ENCODE peak calls at places on chromosomes 5 and 9, in five cellular contexts. T is chondrocyte, L is A549, D is fibroblast of lung, C is MM.1S. K is an unnamed sample.

GRCh38 chr5:93192107-93192506 is 388.9 kb downstream of the NR2F1-AS1 start:
- DNase-seq in L (peak; percentile 7), D (peak; percentile 98), T (no peak), C (no peak), K (peak; percentile 77)

GRCh38 chr9:131986089-131986488 is 93.6 kb downstream of the MED27 start:
- DNase-seq in C (no peak), L (no peak), D (no peak), T (no peak), K (no peak)

GRCh38 chr5:111308951-111309350 is 84.8 kb downstream of the CAMK4 start:
- DNase-seq in T (no peak), L (no peak), D (no peak), C (no peak), K (no peak)

GRCh38 chr9:118891213-118891612 is 478.0 kb downstream of the BRINP1 start:
- DNase-seq in D (no peak), C (no peak), L (no peak), T (no peak), K (no peak)

GRCh38 chr5:109863752-109864151 is 174.0 kb downstream of the MAN2A1 start:
- DNase-seq in L (no peak), D (peak; percentile 48), T (no peak), C (no peak), K (peak; percentile 51)

GRCh38 chr5:174623438-174624019 is 100.9 kb upstream of the MSX2 start:
- DNase-seq in L (no peak), D (no peak), T (no peak), C (no peak), K (no peak)

GRCh38 chr9:104912606-104913005 is 15.3 kb downstream of the ABCA1 start:
- DNase-seq in L (no peak), C (no peak), D (no peak), T (no peak), K (no peak)

GRCh38 chr5:171842777-171843053 is 57.1 kb downstream of the SMIM23 start:
- DNase-seq in D (no peak), T (no peak), C (no peak), L (no peak), K (no peak)

GRCh38 chr9:91059713-91060112 is 258.1 kb downstream of the SYK start:
- DNase-seq in D (no peak), T (no peak), L (no peak), C (no peak), K (no peak)

GRCh38 chr5:55546991-55547390 is 12.2 kb upstream of the PLPP1 start:
- DNase-seq in L (no peak), D (no peak), C (peak; percentile 11), T (no peak), K (no peak)
- TF ChIP-seq CTCF in L (no peak), D (no peak), C (no peak), T (no peak), K (no peak)

GRCh38 chr5:141371572-141372475 is 1.8 kb downstream of the PCDHGB3 start:
- DNase-seq in T (no peak), C (no peak), L (no peak), D (no peak), K (no peak)

GRCh38 chr5:141369994-141370848 is at the start of gene PCDHGB3:
- DNase-seq in L (no peak), C (peak; percentile 82), D (peak; percentile 53), T (no peak), K (peak; percentile 76)

GRCh38 chr5:141374627-141375026 is 936 bp downstream of the PCDHGA6 start:
- DNase-seq in T (no peak), L (no peak), D (no peak), C (no peak), K (no peak)

GRCh38 chr5:141373673-141374317 is at the start of gene PCDHGA6:
- DNase-seq in T (no peak), C (peak; percentile 51), L (no peak), D (peak; percentile 25), K (peak; percentile 53)
- TF ChIP-seq CTCF in T (no peak), C (peak; percentile 68), L (no peak), D (peak; percentile 41), K (peak; percentile 57)

GRCh38 chr9:126956929-126957686 is 42.5 kb downstream of the RALGPS1 start:
- DNase-seq in C (no peak), L (peak; percentile 17), D (peak; percentile 67), T (no peak), K (peak; percentile 71)
- TF ChIP-seq CTCF in C (no peak), L (no peak), D (no peak), T (no peak), K (no peak)

GRCh38 chr9:98241357-98242104 is 13.9 kb downstream of the TBC1D2 start:
- DNase-seq in T (no peak), D (no peak), C (no peak), L (no peak), K (no peak)
- TF ChIP-seq CTCF in T (no peak), D (no peak), C (no peak), L (no peak), K (no peak)